ENCODE peak calls at places on chromosomes 7 and 10, in five cellular contexts. One of them, this sample, is unnamed.

GRCh38 chr10:97534746-97535367 is 36.1 kb downstream of the UBTD1 start:
- DNase-seq in mesenchymal stem cell: peak
- DNase-seq in mammary epithelial cell: no peak
- DNase-seq in caudate nucleus: no peak
- DNase-seq in aorta: no peak
- DNase-seq in this sample: no peak

GRCh38 chr7:99525713-99526440 is 21.4 kb downstream of the ZKSCAN5 start:
- DNase-seq in mesenchymal stem cell: no peak
- DNase-seq in mammary epithelial cell: no peak
- DNase-seq in caudate nucleus: no peak
- DNase-seq in aorta: peak
- DNase-seq in this sample: no peak

GRCh38 chr7:25860206-25860881 is 291.7 kb upstream of the NFE2L3 start:
- DNase-seq in mesenchymal stem cell: peak
- DNase-seq in mammary epithelial cell: peak
- DNase-seq in caudate nucleus: no peak
- DNase-seq in aorta: no peak
- DNase-seq in this sample: no peak

GRCh38 chr7:28682136-28682535 is 269.8 kb downstream of the CREB5 start:
- DNase-seq in mesenchymal stem cell: no peak
- DNase-seq in mammary epithelial cell: no peak
- DNase-seq in caudate nucleus: no peak
- DNase-seq in aorta: no peak
- DNase-seq in this sample: no peak

GRCh38 chr10:12471135-12471534 is 121.8 kb downstream of the CAMK1D start:
- DNase-seq in mesenchymal stem cell: no peak
- DNase-seq in mammary epithelial cell: no peak
- DNase-seq in caudate nucleus: no peak
- DNase-seq in aorta: peak
- DNase-seq in this sample: no peak

GRCh38 chr10:4693967-4694366 is 132.0 kb upstream of the AKR1E2 start:
- DNase-seq in mesenchymal stem cell: peak
- DNase-seq in mammary epithelial cell: no peak
- DNase-seq in caudate nucleus: no peak
- DNase-seq in aorta: no peak
- DNase-seq in this sample: no peak

GRCh38 chr7:47535033-47535703 is 46.7 kb downstream of the TNS3 start:
- DNase-seq in mesenchymal stem cell: peak
- DNase-seq in mammary epithelial cell: no peak
- DNase-seq in caudate nucleus: no peak
- DNase-seq in aorta: peak
- DNase-seq in this sample: no peak

GRCh38 chr10:707456-707855 is 18.0 kb upstream of the DIP2C start:
- DNase-seq in mesenchymal stem cell: no peak
- DNase-seq in mammary epithelial cell: no peak
- DNase-seq in caudate nucleus: no peak
- DNase-seq in aorta: no peak
- DNase-seq in this sample: no peak

GRCh38 chr10:5526691-5527331 is 2.0 kb downstream of the CALML3 start:
- DNase-seq in mesenchymal stem cell: no peak
- DNase-seq in mammary epithelial cell: no peak
- DNase-seq in caudate nucleus: no peak
- DNase-seq in aorta: peak
- DNase-seq in this sample: no peak

GRCh38 chr10:790821-791551 is 101.5 kb upstream of the DIP2C start:
- DNase-seq in mesenchymal stem cell: no peak
- DNase-seq in mammary epithelial cell: no peak
- DNase-seq in caudate nucleus: no peak
- DNase-seq in aorta: peak
- DNase-seq in this sample: no peak

GRCh38 chr7:55280031-55280454 is 85.1 kb upstream of the LANCL2 start:
- DNase-seq in mesenchymal stem cell: peak
- DNase-seq in mammary epithelial cell: peak
- DNase-seq in caudate nucleus: peak
- DNase-seq in aorta: no peak
- DNase-seq in this sample: peak

GRCh38 chr7:145156834-145157233 is 321.0 kb upstream of the TPK1 start:
- DNase-seq in mesenchymal stem cell: no peak
- DNase-seq in mammary epithelial cell: no peak
- DNase-seq in caudate nucleus: no peak
- DNase-seq in aorta: no peak
- DNase-seq in this sample: no peak

GRCh38 chr7:96417784-96418183 is 95.9 kb upstream of the SLC25A13 start:
- DNase-seq in mesenchymal stem cell: no peak
- DNase-seq in mammary epithelial cell: no peak
- DNase-seq in caudate nucleus: no peak
- DNase-seq in aorta: no peak
- DNase-seq in this sample: no peak

GRCh38 chr10:108783897-108784296 is 1139.4 kb downstream of the XPNPEP1 start:
- DNase-seq in mesenchymal stem cell: peak
- DNase-seq in mammary epithelial cell: peak
- DNase-seq in caudate nucleus: no peak
- DNase-seq in aorta: no peak
- DNase-seq in this sample: no peak

GRCh38 chr7:76122516-76123239 is 74.8 kb downstream of the MDH2 start:
- DNase-seq in mesenchymal stem cell: no peak
- DNase-seq in mammary epithelial cell: no peak
- DNase-seq in caudate nucleus: no peak
- DNase-seq in aorta: no peak
- DNase-seq in this sample: no peak

GRCh38 chr7:82154728-82155127 is 288.8 kb downstream of the CACNA2D1 start:
- DNase-seq in mesenchymal stem cell: no peak
- DNase-seq in mammary epithelial cell: no peak
- DNase-seq in caudate nucleus: no peak
- DNase-seq in aorta: no peak
- DNase-seq in this sample: no peak

GRCh38 chr10:117678106-117678505 is 135.6 kb downstream of the EMX2 start:
- DNase-seq in mesenchymal stem cell: no peak
- DNase-seq in mammary epithelial cell: peak
- DNase-seq in caudate nucleus: no peak
- DNase-seq in aorta: no peak
- DNase-seq in this sample: no peak

GRCh38 chr10:79248341-79248931 is 98.8 kb upstream of the PPIF start:
- DNase-seq in mesenchymal stem cell: peak
- DNase-seq in mammary epithelial cell: no peak
- DNase-seq in caudate nucleus: no peak
- DNase-seq in aorta: peak
- DNase-seq in this sample: peak

GRCh38 chr7:33961948-33962347 is 56.6 kb downstream of the BMPER start:
- DNase-seq in mesenchymal stem cell: no peak
- DNase-seq in mammary epithelial cell: no peak
- DNase-seq in caudate nucleus: no peak
- DNase-seq in aorta: no peak
- DNase-seq in this sample: no peak

GRCh38 chr10:31477584-31477983 is 158.6 kb downstream of the ZEB1 start:
- DNase-seq in mesenchymal stem cell: no peak
- DNase-seq in mammary epithelial cell: no peak
- DNase-seq in caudate nucleus: no peak
- DNase-seq in aorta: no peak
- DNase-seq in this sample: no peak

GRCh38 chr7:47693161-47693740 is 111.3 kb upstream of the TNS3 start:
- DNase-seq in mesenchymal stem cell: peak
- DNase-seq in mammary epithelial cell: peak
- DNase-seq in caudate nucleus: no peak
- DNase-seq in aorta: no peak
- DNase-seq in this sample: no peak

GRCh38 chr10:6647811-6648526 is 67.9 kb upstream of the PRKCQ start:
- DNase-seq in mesenchymal stem cell: peak
- DNase-seq in mammary epithelial cell: peak
- DNase-seq in caudate nucleus: peak
- DNase-seq in aorta: no peak
- DNase-seq in this sample: no peak

GRCh38 chr10:98560585-98560984 is 113.8 kb upstream of the HPS1 start:
- DNase-seq in mesenchymal stem cell: peak
- DNase-seq in mammary epithelial cell: no peak
- DNase-seq in caudate nucleus: no peak
- DNase-seq in aorta: no peak
- DNase-seq in this sample: no peak

GRCh38 chr10:234708-235406 is 99.6 kb downstream of the ZMYND11 start:
- DNase-seq in mesenchymal stem cell: peak
- DNase-seq in mammary epithelial cell: no peak
- DNase-seq in caudate nucleus: no peak
- DNase-seq in aorta: no peak
- DNase-seq in this sample: no peak

GRCh38 chr10:93061594-93062498 is 1.2 kb downstream of the CYP26C1 start:
- DNase-seq in mesenchymal stem cell: no peak
- DNase-seq in mammary epithelial cell: no peak
- DNase-seq in caudate nucleus: no peak
- DNase-seq in aorta: no peak
- DNase-seq in this sample: no peak

GRCh38 chr7:43077732-43078391 is 34.6 kb upstream of the HECW1 start:
- DNase-seq in mesenchymal stem cell: peak
- DNase-seq in mammary epithelial cell: no peak
- DNase-seq in caudate nucleus: no peak
- DNase-seq in aorta: no peak
- DNase-seq in this sample: no peak

GRCh38 chr7:121447191-121447920 is 51.2 kb upstream of the FAM3C start:
- DNase-seq in mesenchymal stem cell: no peak
- DNase-seq in mammary epithelial cell: no peak
- DNase-seq in caudate nucleus: no peak
- DNase-seq in aorta: no peak
- DNase-seq in this sample: peak

GRCh38 chr10:21721000-21721670 is 187.1 kb downstream of the MLLT10 start:
- DNase-seq in mesenchymal stem cell: peak
- DNase-seq in mammary epithelial cell: no peak
- DNase-seq in caudate nucleus: no peak
- DNase-seq in aorta: no peak
- DNase-seq in this sample: no peak

GRCh38 chr10:112769611-112770370 is 180.3 kb upstream of the TCF7L2 start:
- DNase-seq in mesenchymal stem cell: no peak
- DNase-seq in mammary epithelial cell: no peak
- DNase-seq in caudate nucleus: no peak
- DNase-seq in aorta: no peak
- DNase-seq in this sample: no peak

GRCh38 chr7:158572000-158572828 is 15.4 kb downstream of the PTPRN2 start:
- DNase-seq in mesenchymal stem cell: no peak
- DNase-seq in mammary epithelial cell: no peak
- DNase-seq in caudate nucleus: no peak
- DNase-seq in aorta: no peak
- DNase-seq in this sample: no peak

GRCh38 chr7:30841025-30841735 is 70.0 kb downstream of the MINDY4 start:
- DNase-seq in mesenchymal stem cell: no peak
- DNase-seq in mammary epithelial cell: no peak
- DNase-seq in caudate nucleus: no peak
- DNase-seq in aorta: no peak
- DNase-seq in this sample: no peak

GRCh38 chr7:150520145-150520544 is 5.5 kb downstream of the GIMAP7 start:
- DNase-seq in mesenchymal stem cell: no peak
- DNase-seq in mammary epithelial cell: no peak
- DNase-seq in caudate nucleus: no peak
- DNase-seq in aorta: no peak
- DNase-seq in this sample: no peak

GRCh38 chr10:78301891-78302738 is 268.5 kb downstream of the RPS24 start:
- DNase-seq in mesenchymal stem cell: no peak
- DNase-seq in mammary epithelial cell: no peak
- DNase-seq in caudate nucleus: no peak
- DNase-seq in aorta: no peak
- DNase-seq in this sample: no peak

GRCh38 chr7:73992104-73992562 is 35.8 kb upstream of the ELN start:
- DNase-seq in mesenchymal stem cell: peak
- DNase-seq in mammary epithelial cell: no peak
- DNase-seq in caudate nucleus: no peak
- DNase-seq in aorta: peak
- DNase-seq in this sample: no peak

GRCh38 chr7:44748948-44749731 is 493 bp downstream of the ZMIZ2 start:
- DNase-seq in mesenchymal stem cell: no peak
- DNase-seq in mammary epithelial cell: no peak
- DNase-seq in caudate nucleus: no peak
- DNase-seq in aorta: peak
- DNase-seq in this sample: no peak

GRCh38 chr10:51937313-51937712 is 237.9 kb upstream of the CSTF2T start:
- DNase-seq in mesenchymal stem cell: no peak
- DNase-seq in mammary epithelial cell: no peak
- DNase-seq in caudate nucleus: no peak
- DNase-seq in aorta: no peak
- DNase-seq in this sample: no peak

GRCh38 chr10:33274096-33274785 is 60.2 kb downstream of the NRP1 start:
- DNase-seq in mesenchymal stem cell: no peak
- DNase-seq in mammary epithelial cell: no peak
- DNase-seq in caudate nucleus: no peak
- DNase-seq in aorta: no peak
- DNase-seq in this sample: no peak

GRCh38 chr10:7856685-7857084 is 38.4 kb downstream of the TAF3 start:
- DNase-seq in mesenchymal stem cell: no peak
- DNase-seq in mammary epithelial cell: no peak
- DNase-seq in caudate nucleus: no peak
- DNase-seq in aorta: no peak
- DNase-seq in this sample: no peak
- H3K27ac ChIP-seq in mesenchymal stem cell: peak
- H3K27ac ChIP-seq in mammary epithelial cell: no peak
- H3K27ac ChIP-seq in caudate nucleus: no peak
- H3K27ac ChIP-seq in aorta: no peak
- H3K27ac ChIP-seq in this sample: no peak

DNA sequence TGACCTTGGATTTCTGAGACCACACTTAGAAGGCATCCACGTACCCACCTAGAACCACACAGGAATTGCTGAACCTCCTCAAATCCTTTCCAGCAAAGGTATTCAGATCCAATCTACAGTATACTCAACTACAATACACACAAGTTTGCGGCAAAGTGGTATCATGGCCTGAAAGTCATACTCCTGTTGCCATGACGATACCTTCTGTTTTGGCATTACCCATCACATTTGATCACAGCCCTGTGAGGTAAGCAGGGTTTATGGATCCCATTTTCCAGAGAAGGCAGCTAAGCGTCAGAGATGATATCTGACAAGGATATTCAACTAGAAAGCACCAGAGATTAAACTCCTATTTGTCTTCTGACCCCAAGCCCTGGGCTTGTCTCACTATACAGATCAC is 32.8 kb downstream of the SGMS1 start:
- DNase-seq in mesenchymal stem cell: no peak
- DNase-seq in mammary epithelial cell: no peak
- DNase-seq in caudate nucleus: no peak
- DNase-seq in aorta: no peak
- DNase-seq in this sample: no peak
- H3K27ac ChIP-seq in mesenchymal stem cell: no peak
- H3K27ac ChIP-seq in mammary epithelial cell: no peak
- H3K27ac ChIP-seq in caudate nucleus: no peak
- H3K27ac ChIP-seq in aorta: no peak
- H3K27ac ChIP-seq in this sample: no peak

GRCh38 chr10:110432084-110432483 is 65.6 kb upstream of the DUSP5 start:
- DNase-seq in mesenchymal stem cell: no peak
- DNase-seq in mammary epithelial cell: no peak
- DNase-seq in caudate nucleus: no peak
- DNase-seq in aorta: no peak
- DNase-seq in this sample: no peak
- H3K27ac ChIP-seq in mesenchymal stem cell: no peak
- H3K27ac ChIP-seq in mammary epithelial cell: no peak
- H3K27ac ChIP-seq in caudate nucleus: no peak
- H3K27ac ChIP-seq in aorta: no peak
- H3K27ac ChIP-seq in this sample: no peak

GRCh38 chr10:69515699-69516547 is 57.3 kb downstream of the NEUROG3 start:
- DNase-seq in mesenchymal stem cell: peak
- DNase-seq in mammary epithelial cell: peak
- DNase-seq in caudate nucleus: no peak
- DNase-seq in aorta: peak
- DNase-seq in this sample: peak
- H3K27ac ChIP-seq in mesenchymal stem cell: no peak
- H3K27ac ChIP-seq in mammary epithelial cell: no peak
- H3K27ac ChIP-seq in caudate nucleus: no peak
- H3K27ac ChIP-seq in aorta: no peak
- H3K27ac ChIP-seq in this sample: no peak

GRCh38 chr7:6553460-6554044 is 2.3 kb upstream of the GRID2IP start:
- DNase-seq in mesenchymal stem cell: no peak
- DNase-seq in mammary epithelial cell: no peak
- DNase-seq in caudate nucleus: no peak
- DNase-seq in aorta: no peak
- DNase-seq in this sample: no peak
- H3K27ac ChIP-seq in mesenchymal stem cell: no peak
- H3K27ac ChIP-seq in mammary epithelial cell: no peak
- H3K27ac ChIP-seq in caudate nucleus: no peak
- H3K27ac ChIP-seq in aorta: no peak
- H3K27ac ChIP-seq in this sample: no peak